ENCODE peak calls at places on chromosomes 13 and 19, in five cellular contexts. J is A673, Q is neuronal stem cell, V is thoracic aorta, P is tibial nerve. I is an unnamed sample.

GRCh38 chr19:43841990-43842389 is 14.9 kb downstream of the ZNF283 start:
- DNase-seq in Q (no peak), J (no peak), V (no peak), P (no peak), I (no peak)

GRCh38 chr19:49497047-49497789 is 984 bp downstream of the RPS11 start:
- DNase-seq in V (no peak), P (peak; percentile 51), J (peak; percentile 87), Q (no peak), I (peak; percentile 75)

GRCh38 chr19:29523568-29523967 is 2.2 kb upstream of the VSTM2B start:
- DNase-seq in J (no peak), V (no peak), Q (no peak), P (no peak), I (no peak)

GRCh38 chr13:112902669-112903068 is 66.3 kb upstream of the MCF2L start:
- DNase-seq in J (no peak), P (no peak), Q (no peak), V (no peak), I (no peak)

GRCh38 chr13:52744842-52745241 is 5.2 kb upstream of the CNMD start:
- DNase-seq in Q (no peak), J (no peak), V (no peak), P (no peak), I (no peak)

GRCh38 chr13:110323172-110323851 is 16.2 kb downstream of the COL4A2 start:
- DNase-seq in J (peak; percentile 41), P (no peak), V (no peak), Q (no peak), I (no peak)

GRCh38 chr13:95267662-95268369 is 33.4 kb downstream of the ABCC4 start:
- DNase-seq in Q (no peak), V (no peak), J (peak; percentile 90), P (no peak), I (no peak)

GRCh38 chr13:44322928-44323327 is 50.7 kb upstream of the SERP2 start:
- DNase-seq in P (no peak), V (no peak), J (no peak), Q (no peak), I (no peak)

GRCh38 chr13:45113809-45114208 is 6.5 kb upstream of the GTF2F2 start:
- DNase-seq in V (no peak), P (no peak), J (no peak), Q (no peak), I (no peak)

GRCh38 chr13:27622102-27622820 is 569 bp downstream of the POLR1D start:
- DNase-seq in Q (no peak), P (no peak), J (peak; percentile 29), V (no peak), I (no peak)

GRCh38 chr13:100941811-100942361 is 267.3 kb upstream of the TMTC4 start:
- DNase-seq in V (no peak), J (peak; percentile 20), Q (no peak), P (no peak), I (no peak)

GRCh38 chr19:43519436-43520088 is 7.4 kb downstream of the ETHE1 start:
- DNase-seq in V (no peak), Q (peak; percentile 84), P (peak; percentile 55), J (peak; percentile 89), I (peak; percentile 80)

GRCh38 chr13:62643007-62643483 is 1227.4 kb upstream of the PCDH20 start:
- DNase-seq in J (no peak), V (no peak), P (no peak), Q (no peak), I (no peak)

GRCh38 chr19:38290631-38291147 is 13.4 kb upstream of the C19orf33 start:
- DNase-seq in Q (no peak), P (no peak), J (no peak), V (no peak), I (peak; percentile 69)

GRCh38 chr19:47762615-47763308 is 15.7 kb upstream of the SELENOW start:
- DNase-seq in Q (no peak), P (no peak), J (no peak), V (no peak), I (no peak)

GRCh38 chr13:26480246-26480855 is 77.1 kb upstream of the WASF3 start:
- DNase-seq in V (no peak), J (no peak), Q (no peak), P (no peak), I (no peak)

GRCh38 chr13:51955841-51956603 is 55.2 kb downstream of the ATP7B start:
- DNase-seq in P (no peak), V (no peak), J (no peak), Q (no peak), I (no peak)

GRCh38 chr13:53311561-53311960 is 282.9 kb downstream of the OLFM4 start:
- DNase-seq in J (peak; percentile 11), Q (no peak), P (no peak), V (no peak), I (no peak)

GRCh38 chr19:5170329-5170745 is 170.3 kb downstream of the PTPRS start:
- DNase-seq in P (no peak), V (no peak), Q (no peak), J (no peak), I (peak; percentile 36)

GRCh38 chr13:40064723-40065122 is 409.3 kb downstream of the COG6 start:
- DNase-seq in V (peak; percentile 44), Q (no peak), J (peak; percentile 97), P (no peak), I (no peak)

GRCh38 chr13:82571653-82572052 is 1310.6 kb downstream of the SLITRK1 start:
- DNase-seq in V (no peak), Q (no peak), J (no peak), P (no peak), I (no peak)

GRCh38 chr19:49264258-49264657 is 60.7 kb downstream of the SLC6A16 start:
- DNase-seq in V (no peak), J (no peak), Q (no peak), P (no peak), I (no peak)

GRCh38 chr13:77533875-77534788 is 1.4 kb upstream of the SCEL start:
- DNase-seq in P (no peak), V (no peak), J (peak; percentile 22), Q (no peak), I (peak; percentile 54)

GRCh38 chr13:94479559-94480095 is at the start of gene DCT:
- DNase-seq in Q (peak; percentile 72), J (no peak), P (no peak), V (no peak), I (no peak)

GRCh38 chr13:95083758-95084157 is 217.5 kb downstream of the ABCC4 start:
- DNase-seq in P (no peak), V (no peak), J (peak; percentile 11), Q (no peak), I (no peak)

GRCh38 chr19:40596608-40597328 is 4.4 kb upstream of the LTBP4 start:
- DNase-seq in V (no peak), P (no peak), J (no peak), Q (no peak), I (peak; percentile 48)

GRCh38 chr19:45074744-45075143 is 1.5 kb downstream of the ZNF296 start:
- DNase-seq in P (no peak), Q (peak; percentile 20), J (no peak), V (no peak), I (no peak)

GRCh38 chr19:18208098-18208951 is 4.5 kb upstream of the RAB3A start:
- DNase-seq in J (peak; percentile 61), P (no peak), Q (no peak), V (no peak), I (no peak)

GRCh38 chr13:94672400-94672799 is 39.9 kb downstream of the SOX21 start:
- DNase-seq in Q (no peak), J (no peak), P (no peak), V (no peak), I (no peak)

GRCh38 chr19:31109626-31110025 is 239.6 kb downstream of the TSHZ3 start:
- DNase-seq in J (no peak), V (no peak), P (no peak), Q (no peak), I (no peak)

GRCh38 chr13:44489751-44490150 is 86.4 kb downstream of the TSC22D1 start:
- DNase-seq in P (no peak), Q (no peak), V (no peak), J (no peak), I (no peak)

GRCh38 chr19:9150650-9151049 is 10.5 kb downstream of the ZNF317 start:
- DNase-seq in P (no peak), Q (no peak), V (no peak), J (no peak), I (no peak)

GRCh38 chr19:9146882-9147281 is 6.7 kb downstream of the ZNF317 start:
- DNase-seq in Q (no peak), J (no peak), P (no peak), V (no peak), I (no peak)

GRCh38 chr19:9148687-9149086 is 8.5 kb downstream of the ZNF317 start:
- DNase-seq in P (no peak), J (no peak), V (no peak), Q (no peak), I (no peak)

GRCh38 chr19:9151367-9151766 is 11.2 kb downstream of the ZNF317 start:
- DNase-seq in J (no peak), P (no peak), V (no peak), Q (no peak), I (no peak)

DNA sequence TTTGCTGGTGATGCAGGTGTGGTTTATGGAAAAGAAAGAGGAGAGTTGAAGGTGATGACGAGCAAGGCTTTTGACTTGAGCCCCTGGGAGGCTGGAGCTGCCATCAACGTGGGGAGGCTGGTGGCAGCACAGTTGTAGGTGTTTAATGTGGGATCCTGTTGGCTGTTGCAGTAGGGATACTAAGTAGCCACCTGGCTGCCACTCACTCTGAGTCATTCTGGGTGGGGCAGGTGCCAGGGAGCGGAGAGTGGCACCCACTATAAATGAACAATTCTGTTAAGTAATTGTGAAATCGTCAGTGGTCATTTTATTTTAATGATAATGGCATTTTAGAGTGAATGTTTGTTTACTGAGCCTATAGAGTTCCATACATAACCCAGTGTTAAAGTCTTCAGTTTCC is 9.8 kb downstream of the ZNF317 start:
- DNase-seq in J (no peak), P (no peak), Q (no peak), V (no peak), I (no peak)
- H3K9me3 ChIP-seq in J (peaks cover 62% of the 10 kb centered on the region), P (no peaks in the 10 kb centered on the region), Q (peaks cover 92% of the 10 kb centered on the region), V (peaks cover 33% of the 10 kb centered on the region), I (peaks cover 8% of the 10 kb centered on the region)

GRCh38 chr19:28424041-28424440 is 788.9 kb downstream of the UQCRFS1 start:
- DNase-seq in P (no peak), J (no peak), V (no peak), Q (peak; percentile 47), I (no peak)
- H3K27me3 ChIP-seq in P (no peaks in the 10 kb centered on the region), J (no peaks in the 10 kb centered on the region), V (no peaks in the 10 kb centered on the region), Q (no peaks in the 10 kb centered on the region), I (no peaks in the 10 kb centered on the region)

GRCh38 chr19:32392946-32393345 is 12.6 kb upstream of the DPY19L3 start:
- DNase-seq in P (no peak), J (no peak), Q (no peak), V (no peak), I (no peak)
- H3K36me3 ChIP-seq in P (no peaks in the 10 kb centered on the region), J (no peaks in the 10 kb centered on the region), Q (no peaks in the 10 kb centered on the region), V (no peaks in the 10 kb centered on the region), I (peaks cover 1% of the 10 kb centered on the region)

DNA sequence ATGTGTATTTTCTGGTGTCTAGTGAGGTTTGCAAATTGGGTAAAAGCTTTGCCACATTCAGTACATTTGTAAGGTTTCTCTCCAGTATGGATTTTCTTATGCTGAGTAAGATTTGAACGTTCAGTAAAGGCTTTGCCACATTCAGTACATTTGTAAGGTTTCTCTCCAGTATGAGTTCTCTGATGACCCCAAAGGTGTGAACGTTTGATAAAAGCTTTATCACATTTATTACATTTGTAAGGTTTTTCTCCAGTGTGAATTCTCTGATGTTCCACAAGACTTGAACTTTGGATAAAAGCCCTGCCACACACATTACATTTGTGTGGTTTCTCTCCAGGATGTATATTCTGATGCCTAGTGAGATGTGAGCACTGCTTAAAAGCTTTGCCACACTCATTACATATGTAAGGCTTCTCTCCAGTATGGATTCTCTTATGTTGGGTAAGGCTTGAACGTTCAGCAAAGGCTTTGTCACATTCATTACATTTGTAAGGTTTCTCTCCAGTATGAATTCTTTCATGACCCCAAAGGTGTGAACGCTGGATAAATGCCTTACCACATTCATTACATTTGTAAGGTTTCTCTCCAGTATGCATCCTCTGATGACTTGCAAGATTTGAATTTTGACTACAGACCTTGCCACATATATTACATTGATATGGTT is 17.4 kb downstream of the ZNF677 start:
- DNase-seq in J (no peak), Q (no peak), V (no peak), P (no peak), I (no peak)
- H3K9me3 ChIP-seq in J (peaks cover 64% of the 10 kb centered on the region), Q (peaks cover 84% of the 10 kb centered on the region), V (peaks cover 98% of the 10 kb centered on the region), P (peaks cover 5% of the 10 kb centered on the region), I (peaks cover 55% of the 10 kb centered on the region)